ENCODE peak calls at places on chromosomes 13 and 19, in four cellular contexts. E, V, H and S are unnamed samples.

GRCh38 chr19:4606181-4606580 is 33.1 kb upstream of the TNFAIP8L1 start:
- DNase-seq in E (no peak), V (no peak), H (no peak), S (no peak)

GRCh38 chr19:2027361-2027760 is 11.8 kb upstream of the BTBD2 start:
- DNase-seq in E (no peak), V (no peak), H (no peak), S (no peak)

GRCh38 chr19:42275103-42275502 is 6.1 kb downstream of the CIC start:
- DNase-seq in E (no peak), V (no peak), H (no peak), S (no peak)

GRCh38 chr19:51018745-51019543 is 565 bp downstream of the KLK10 start:
- DNase-seq in E (no peak), V (no peak), H (no peak), S (no peak)

GRCh38 chr19:58374200-58374599 is 6.6 kb downstream of the ZNF837 start:
- DNase-seq in E (no peak), V (no peak), H (no peak), S (no peak)

GRCh38 chr13:107138468-107138867 is 570.5 kb upstream of the ARGLU1 start:
- DNase-seq in E (no peak), V (no peak), H (no peak), S (no peak)

GRCh38 chr13:55302568-55302967 is 1838.2 kb upstream of the PRR20A start:
- DNase-seq in E (no peak), V (no peak), H (no peak), S (no peak)

GRCh38 chr13:110347535-110348308 is 40.6 kb downstream of the COL4A2 start:
- DNase-seq in E (no peak), V (no peak), H (no peak), S (no peak)

GRCh38 chr13:98349731-98350305 is 172.7 kb upstream of the RNF113B start:
- DNase-seq in E (no peak), V (no peak), H (no peak), S (no peak)

GRCh38 chr13:98325724-98326123 is 148.7 kb upstream of the RNF113B start:
- DNase-seq in E (no peak), V (no peak), H (no peak), S (no peak)

GRCh38 chr19:55070755-55071502 is 4.7 kb upstream of the EPS8L1 start:
- DNase-seq in E (no peak), V (no peak), H (no peak), S (no peak)

GRCh38 chr13:74047925-74048324 is 86.3 kb downstream of the KLF12 start:
- DNase-seq in E (no peak), V (no peak), H (no peak), S (no peak)

GRCh38 chr19:18501832-18502231 is 20.0 kb downstream of the ELL start:
- DNase-seq in E (no peak), V (no peak), H (no peak), S (no peak)

GRCh38 chr19:41784337-41785239 is 11.8 kb upstream of the CEACAM3 start:
- DNase-seq in E (no peak), V (no peak), H (no peak), S (no peak)

GRCh38 chr19:47443331-47443730 is 24.0 kb upstream of the MEIS3 start:
- DNase-seq in E (no peak), V (no peak), H (no peak), S (no peak)

GRCh38 chr19:48419158-48419920 is 25.9 kb downstream of the GRIN2D start:
- DNase-seq in E (peak), V (no peak), H (no peak), S (peak)

GRCh38 chr13:20354722-20355121 is 122.6 kb upstream of the GJB6 start:
- DNase-seq in E (no peak), V (no peak), H (no peak), S (no peak)